ENCODE peak calls at places on chromosomes 2 and 18, in seven cellular contexts. W is stomach, G is transverse colon, S is suprapubic skin, R is GM12878, C is ovary, P is A549. F is an unnamed sample.

GRCh38 chr2:158052761-158053160 is 48.9 kb upstream of the UPP2 start:
- DNase-seq in W (no peak), G (no peak), S (no peak), R (no peak), C (no peak), P (no peak), F (no peak)

GRCh38 chr18:13259701-13260100 is 41.1 kb downstream of the LDLRAD4 start:
- DNase-seq in W (no peak), G (no peak), S (peak), R (no peak), C (no peak), P (no peak), F (no peak)

GRCh38 chr18:33596178-33596854 is 18.3 kb downstream of the ASXL3 start:
- DNase-seq in W (no peak), G (no peak), S (no peak), R (no peak), C (no peak), P (no peak), F (no peak)

GRCh38 chr2:171688129-171688465 is 828 bp downstream of the DYNC1I2 start:
- DNase-seq in W (no peak), G (no peak), S (no peak), R (no peak), C (no peak), P (peak), F (no peak)

GRCh38 chr2:68385907-68386287 is 20.8 kb downstream of the PLEK start:
- DNase-seq in W (no peak), G (no peak), S (no peak), R (no peak), C (no peak), P (no peak), F (no peak)

GRCh38 chr2:239871481-239872435 is 153.4 kb downstream of the NDUFA10 start:
- DNase-seq in W (peak), G (no peak), S (peak), R (no peak), C (no peak), P (no peak), F (no peak)

GRCh38 chr2:118460425-118460824 is 372.2 kb downstream of the INSIG2 start:
- DNase-seq in W (no peak), G (no peak), S (no peak), R (no peak), C (no peak), P (no peak), F (no peak)

GRCh38 chr18:59686260-59686659 is 11.0 kb downstream of the CCBE1 start:
- DNase-seq in W (no peak), G (no peak), S (no peak), R (no peak), C (no peak), P (no peak), F (no peak)

GRCh38 chr2:178418426-178418825 is 32.5 kb downstream of the PRKRA start:
- DNase-seq in W (no peak), G (no peak), S (no peak), R (no peak), C (no peak), P (no peak), F (no peak)

GRCh38 chr18:49863769-49864615 is 50.7 kb upstream of the ACAA2 start:
- DNase-seq in W (no peak), G (no peak), S (no peak), R (no peak), C (no peak), P (no peak), F (no peak)

GRCh38 chr2:239927424-239927981 is 97.6 kb downstream of the NDUFA10 start:
- DNase-seq in W (peak), G (no peak), S (peak), R (no peak), C (no peak), P (peak), F (no peak)

GRCh38 chr2:216350214-216350789 is 22.0 kb downstream of the MARCHF4 start:
- DNase-seq in W (no peak), G (no peak), S (no peak), R (no peak), C (no peak), P (no peak), F (no peak)

GRCh38 chr2:44869761-44870160 is 71.7 kb upstream of the SIX3 start:
- DNase-seq in W (no peak), G (no peak), S (no peak), R (no peak), C (no peak), P (no peak), F (no peak)

GRCh38 chr2:109529532-109530449 is 84.0 kb downstream of the SEPTIN10 start:
- DNase-seq in W (peak), G (no peak), S (peak), R (no peak), C (peak), P (no peak), F (no peak)

GRCh38 chr2:158973511-158973956 is 5.1 kb downstream of the TANC1 start:
- DNase-seq in W (no peak), G (no peak), S (no peak), R (no peak), C (no peak), P (no peak), F (no peak)

GRCh38 chr2:21228041-21228895 is 104.5 kb downstream of the TDRD15 start:
- DNase-seq in W (no peak), G (peak), S (no peak), R (no peak), C (no peak), P (no peak), F (no peak)
- TF ChIP-seq EP300 in W (no peak), G (no peak), S (no peak), R (no peak), C (no peak), P (no peak), F (no peak)

GRCh38 chr2:218399391-218400166 is at the start of gene CTDSP1:
- DNase-seq in W (peak), G (peak), S (peak), R (peak), C (peak), P (peak), F (peak)
- TF ChIP-seq POLR2A in W (no peak), G (peak), S (peak), R (peak), C (peak), P (peak), F (peak)

GRCh38 chr18:77505499-77505898 is 255.9 kb downstream of the GALR1 start:
- DNase-seq in W (no peak), G (no peak), S (no peak), R (no peak), C (no peak), P (no peak), F (no peak)

GRCh38 chr18:77495982-77496690 is 246.5 kb downstream of the GALR1 start:
- DNase-seq in W (no peak), G (no peak), S (no peak), R (no peak), C (no peak), P (no peak), F (no peak)

DNA sequence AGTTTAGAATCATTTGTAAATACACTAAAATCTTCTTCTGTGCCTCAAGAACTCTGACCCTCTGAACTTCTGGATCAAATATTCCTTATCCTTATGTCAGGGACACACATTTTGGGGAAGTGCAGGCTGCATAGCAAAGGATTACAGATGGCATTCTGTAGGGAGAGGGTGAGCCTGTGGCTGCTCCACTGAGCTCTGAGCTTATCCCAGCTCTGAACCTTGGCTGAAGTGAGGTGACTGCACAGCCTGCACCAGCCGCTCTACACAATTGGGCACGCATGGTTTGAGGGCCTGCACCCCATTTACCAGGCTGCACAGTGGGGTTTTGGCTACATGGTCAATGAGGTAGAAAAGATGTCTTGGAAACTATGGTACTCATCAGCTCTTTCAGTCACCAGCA is 251.6 kb downstream of the GALR1 start:
- DNase-seq in W (no peak), G (no peak), S (no peak), R (no peak), C (no peak), P (no peak), F (no peak)
- TF ChIP-seq EP300 in W (no peak), G (no peak), S (no peak), R (no peak), C (no peak), P (no peak), F (no peak)

DNA sequence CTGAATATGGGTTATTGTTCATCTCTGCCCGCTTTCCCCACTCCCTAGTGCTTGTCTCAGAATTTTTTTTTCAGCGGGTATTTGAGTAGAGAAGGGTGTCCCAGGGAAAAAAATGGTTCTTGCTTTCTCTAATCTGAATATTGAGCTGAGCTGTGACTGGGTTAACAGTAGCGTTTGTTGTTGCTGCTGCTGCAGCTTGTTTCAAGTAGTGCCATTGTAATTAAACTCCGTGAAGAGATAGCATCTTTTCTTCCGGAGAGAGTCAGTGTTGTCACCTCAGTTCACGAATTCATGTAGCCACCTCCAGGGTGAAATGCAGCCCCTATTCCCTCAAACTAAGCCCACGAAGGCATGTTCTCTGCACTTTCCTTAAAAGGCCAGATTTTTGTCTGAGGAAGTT is 1.5 kb upstream of the AAK1 start:
- DNase-seq in W (no peak), G (no peak), S (no peak), R (no peak), C (no peak), P (no peak), F (no peak)
- TF ChIP-seq POLR2A in W (no peak), G (no peak), S (no peak), R (no peak), C (no peak), P (no peak), F (no peak)

DNA sequence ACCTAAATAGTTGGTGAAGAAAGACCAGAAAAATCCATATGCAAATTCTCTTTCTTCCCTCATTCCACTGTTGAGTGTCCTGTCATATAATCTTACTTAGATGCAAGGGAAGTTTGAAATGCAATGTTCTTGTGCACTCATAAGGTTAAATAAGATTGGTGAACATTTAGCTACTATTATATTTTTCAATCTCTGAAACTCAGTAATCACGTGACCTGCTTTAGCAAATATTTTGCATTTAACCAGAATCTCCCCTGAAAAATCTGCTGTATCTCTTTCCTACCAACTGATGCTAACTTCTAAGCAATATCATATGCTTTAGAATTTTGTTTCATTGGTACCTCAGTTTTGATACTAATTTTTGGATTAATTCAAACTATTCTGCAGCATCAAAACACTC is 533.2 kb downstream of the RIT2 start:
- DNase-seq in W (no peak), G (no peak), S (no peak), R (no peak), C (no peak), P (no peak), F (no peak)
- TF ChIP-seq EP300 in W (no peak), G (no peak), S (no peak), R (no peak), C (no peak), P (no peak), F (no peak)

GRCh38 chr2:42046819-42047487 is 868 bp upstream of the PKDCC start:
- DNase-seq in W (no peak), G (no peak), S (no peak), R (no peak), C (peak), P (no peak), F (no peak)

GRCh38 chr2:42049411-42050349 is 1.9 kb downstream of the PKDCC start:
- DNase-seq in W (no peak), G (no peak), S (no peak), R (no peak), C (peak), P (no peak), F (no peak)

GRCh38 chr2:42045956-42046748 is 1.7 kb upstream of the PKDCC start:
- DNase-seq in W (no peak), G (no peak), S (no peak), R (no peak), C (no peak), P (no peak), F (no peak)

GRCh38 chr2:42048318-42049251 is 764 bp downstream of the PKDCC start:
- DNase-seq in W (peak), G (no peak), S (no peak), R (no peak), C (peak), P (no peak), F (no peak)

GRCh38 chr2:42047488-42048317 is at the start of gene PKDCC:
- DNase-seq in W (peak), G (peak), S (no peak), R (no peak), C (peak), P (peak), F (peak)
- TF ChIP-seq POLR2A in W (no peak), G (peak), S (no peak), R (no peak), C (peak), P (peak), F (peak)

F was measured in tibial nerve.